ENCODE peak calls at places on chromosomes 5 and 9, in seven cellular contexts. C, O, W, L, E, H and K are unnamed samples.

GRCh38 chr9:127109212-127109711 is 13.2 kb downstream of the ANGPTL2 start:
- DNase-seq in C (no peak), O (no peak), W (no peak), L (no peak), E (no peak), H (no peak), K (no peak)

GRCh38 chr5:82164957-82165698 is 113.0 kb downstream of the RPS23 start:
- DNase-seq in C (peak), O (peak), W (no peak), L (no peak), E (peak), H (no peak), K (no peak)

GRCh38 chr5:107553063-107553676 is 117.6 kb downstream of the EFNA5 start:
- DNase-seq in C (peak), O (peak), W (no peak), L (no peak), E (no peak), H (no peak), K (no peak)

GRCh38 chr9:92610470-92611420 is 59.2 kb downstream of the IPPK start:
- DNase-seq in C (no peak), O (no peak), W (no peak), L (no peak), E (no peak), H (no peak), K (no peak)

GRCh38 chr9:135340143-135340655 is 139.4 kb upstream of the PPP1R26 start:
- DNase-seq in C (no peak), O (no peak), W (no peak), L (no peak), E (no peak), H (no peak), K (no peak)

GRCh38 chr9:83062653-83063527 is at the start of gene RASEF:
- DNase-seq in C (peak), O (peak), W (peak), L (no peak), E (peak), H (no peak), K (no peak)

GRCh38 chr5:72517961-72518690 is 10.9 kb upstream of the ZNF366 start:
- DNase-seq in C (no peak), O (no peak), W (no peak), L (no peak), E (peak), H (no peak), K (no peak)

GRCh38 chr5:124744170-124744911 is 2.1 kb downstream of the ZNF608 start:
- DNase-seq in C (no peak), O (no peak), W (no peak), L (no peak), E (peak), H (no peak), K (no peak)

GRCh38 chr5:169717298-169717697 is 80.2 kb downstream of the DOCK2 start:
- DNase-seq in C (no peak), O (peak), W (no peak), L (no peak), E (no peak), H (no peak), K (no peak)

GRCh38 chr5:139387611-139388197 is 2.0 kb downstream of the MZB1 start:
- DNase-seq in C (no peak), O (no peak), W (no peak), L (no peak), E (no peak), H (no peak), K (no peak)

GRCh38 chr9:134205636-134206316 is 41.4 kb upstream of the RNU6ATAC start:
- DNase-seq in C (peak), O (no peak), W (no peak), L (no peak), E (peak), H (no peak), K (no peak)

GRCh38 chr5:27038476-27038875 is at the start of gene CDH9:
- DNase-seq in C (peak), O (no peak), W (no peak), L (no peak), E (peak), H (no peak), K (no peak)